ENCODE peak calls at places on chromosomes 2 and 18, in five cellular contexts. O is thoracic aorta, P is SK-N-SH, V is astrocyte of the spinal cord, R is kidney tubule cell. H is an unnamed sample.

GRCh38 chr2:192035731-192036442 is 158.8 kb downstream of the TMEFF2 start:
- DNase-seq in O (no peak), P (no peak), V (peak; percentile 43), R (no peak), H (peak; percentile 57)

GRCh38 chr18:36724591-36725001 is 104.2 kb downstream of the TPGS2 start:
- DNase-seq in O (no peak), P (no peak), V (peak; percentile 21), R (no peak), H (no peak)

GRCh38 chr18:56327171-56327885 is 311.1 kb downstream of the TXNL1 start:
- DNase-seq in O (no peak), P (no peak), V (no peak), R (no peak), H (no peak)

GRCh38 chr18:12944724-12945123 is 3.1 kb upstream of the SEH1L start:
- DNase-seq in O (peak; percentile 21), P (no peak), V (peak; percentile 52), R (no peak), H (no peak)

GRCh38 chr2:210454336-210454735 is 22.2 kb downstream of the LANCL1 start:
- DNase-seq in O (no peak), P (no peak), V (no peak), R (no peak), H (no peak)

GRCh38 chr2:43612944-43613343 is 17.1 kb upstream of the THADA start:
- DNase-seq in O (no peak), P (no peak), V (no peak), R (no peak), H (no peak)

GRCh38 chr18:6294119-6294784 is 120.5 kb downstream of the L3MBTL4 start:
- DNase-seq in O (no peak), P (no peak), V (peak; percentile 5), R (no peak), H (no peak)

GRCh38 chr2:72001937-72002690 is 145.5 kb downstream of the CYP26B1 start:
- DNase-seq in O (no peak), P (peak; percentile 60), V (no peak), R (no peak), H (peak; percentile 61)

GRCh38 chr2:118224144-118224887 is 136.0 kb downstream of the INSIG2 start:
- DNase-seq in O (no peak), P (peak; percentile 50), V (peak; percentile 26), R (peak; percentile 23), H (no peak)

GRCh38 chr2:24761866-24762265 is 31.3 kb downstream of the PTRHD1 start:
- DNase-seq in O (no peak), P (no peak), V (no peak), R (no peak), H (no peak)

GRCh38 chr2:221448857-221449390 is 123.2 kb downstream of the EPHA4 start:
- DNase-seq in O (no peak), P (no peak), V (no peak), R (no peak), H (no peak)

GRCh38 chr2:143528021-143528420 is 398.8 kb downstream of the ARHGAP15 start:
- DNase-seq in O (no peak), P (no peak), V (peak; percentile 8), R (no peak), H (no peak)

GRCh38 chr2:239813261-239814135 is 211.6 kb downstream of the NDUFA10 start:
- DNase-seq in O (no peak), P (no peak), V (no peak), R (peak; percentile 33), H (no peak)

GRCh38 chr2:1644427-1644826 is 99.9 kb downstream of the PXDN start:
- DNase-seq in O (no peak), P (no peak), V (no peak), R (no peak), H (no peak)

GRCh38 chr2:139805378-139805777 is 1025.2 kb upstream of the NXPH2 start:
- DNase-seq in O (no peak), P (no peak), V (no peak), R (no peak), H (no peak)

GRCh38 chr2:122412360-122412759 is 656.9 kb downstream of the TSN start:
- DNase-seq in O (no peak), P (no peak), V (no peak), R (no peak), H (no peak)

GRCh38 chr2:224801360-224801759 is 85.2 kb upstream of the CCDC195 start:
- DNase-seq in O (no peak), P (no peak), V (no peak), R (no peak), H (no peak)

GRCh38 chr18:48992133-48992532 is 41.4 kb upstream of the SMAD7 start:
- DNase-seq in O (no peak), P (no peak), V (no peak), R (no peak), H (no peak)

GRCh38 chr2:569681-570080 is 107.5 kb downstream of the TMEM18 start:
- DNase-seq in O (no peak), P (peak; percentile 75), V (no peak), R (no peak), H (peak; percentile 69)

GRCh38 chr2:80393996-80394395 is 89.4 kb upstream of the LRRTM1 start:
- DNase-seq in O (no peak), P (no peak), V (no peak), R (no peak), H (peak; percentile 52)

GRCh38 chr2:118078734-118079133 is 9.5 kb upstream of the INSIG2 start:
- DNase-seq in O (no peak), P (no peak), V (no peak), R (peak; percentile 17), H (no peak)

GRCh38 chr2:217742276-217742675 is 260.5 kb downstream of the TNS1 start:
- DNase-seq in O (no peak), P (no peak), V (no peak), R (no peak), H (no peak)

GRCh38 chr2:105038383-105039061 is 653 bp downstream of the MRPS9 start:
- DNase-seq in O (no peak), P (peak; percentile 4), V (peak; percentile 2), R (no peak), H (peak; percentile 21)

GRCh38 chr18:76466410-76466991 is 28.5 kb downstream of the ZNF516 start:
- DNase-seq in O (no peak), P (no peak), V (no peak), R (no peak), H (no peak)

GRCh38 chr2:239949079-239949478 is 76.1 kb downstream of the NDUFA10 start:
- DNase-seq in O (no peak), P (no peak), V (no peak), R (no peak), H (no peak)

GRCh38 chr2:72138011-72138881 is 9.4 kb downstream of the CYP26B1 start:
- DNase-seq in O (no peak), P (peak; percentile 27), V (no peak), R (peak; percentile 47), H (no peak)

H was measured in SK-N-DZ.